ENCODE peak calls at places on chromosomes 11 and 22, in ten cellular contexts. X is cardiac muscle cell, I is left ventricle myocardium inferior, W is heart left ventricle, L is MM.1S, B is tibial nerve, Y is AG09309, P is colonic mucosa, Q is choroid plexus epithelial cell, T is hepatocyte. F is an unnamed sample.

GRCh38 chr11:93541884-93542752 is 1.1 kb downstream of the SMCO4 start:
- DNase-seq in X (peak), I (peak), W (peak), L (peak), B (no peak), Y (no peak), P (peak), Q (peak), T (peak), F (no peak)

GRCh38 chr11:120985718-120986569 is 38.0 kb upstream of the TBCEL start:
- DNase-seq in X (peak), I (peak), W (no peak), L (peak), B (no peak), Y (no peak), P (peak), Q (peak), T (peak), F (peak)

GRCh38 chr22:48943567-48944432 is 883.9 kb downstream of the BRD1 start:
- DNase-seq in X (peak), I (no peak), W (no peak), L (no peak), B (no peak), Y (no peak), P (peak), Q (no peak), T (peak), F (peak)

GRCh38 chr22:19480789-19481188 is 1.1 kb downstream of the CDC45 start:
- DNase-seq in X (no peak), I (no peak), W (no peak), L (no peak), B (no peak), Y (no peak), P (no peak), Q (no peak), T (no peak), F (no peak)

GRCh38 chr11:3021125-3021524 is 29.0 kb upstream of the NAP1L4 start:
- DNase-seq in X (peak), I (no peak), W (no peak), L (peak), B (no peak), Y (no peak), P (peak), Q (peak), T (peak), F (peak)

GRCh38 chr11:27933992-27934829 is 173.7 kb downstream of the KIF18A start:
- DNase-seq in X (no peak), I (no peak), W (no peak), L (no peak), B (no peak), Y (peak), P (no peak), Q (peak), T (peak), F (no peak)

GRCh38 chr22:50209893-50210292 is 9.1 kb downstream of the SELENOO start:
- DNase-seq in X (peak), I (peak), W (no peak), L (peak), B (no peak), Y (no peak), P (peak), Q (peak), T (peak), F (no peak)

GRCh38 chr22:44931077-44931540 is 78.7 kb downstream of the PHF21B start:
- DNase-seq in X (peak), I (peak), W (peak), L (no peak), B (no peak), Y (no peak), P (no peak), Q (peak), T (peak), F (no peak)

GRCh38 chr11:33742249-33742851 is 6.1 kb upstream of the CD59 start:
- DNase-seq in X (no peak), I (no peak), W (no peak), L (peak), B (no peak), Y (no peak), P (no peak), Q (peak), T (no peak), F (no peak)
- TF ChIP-seq CTCF in X (peak), I (peak), W (peak), L (peak), B (peak), Y (peak), P (peak), Q (peak), T (peak), F (peak)

DNA sequence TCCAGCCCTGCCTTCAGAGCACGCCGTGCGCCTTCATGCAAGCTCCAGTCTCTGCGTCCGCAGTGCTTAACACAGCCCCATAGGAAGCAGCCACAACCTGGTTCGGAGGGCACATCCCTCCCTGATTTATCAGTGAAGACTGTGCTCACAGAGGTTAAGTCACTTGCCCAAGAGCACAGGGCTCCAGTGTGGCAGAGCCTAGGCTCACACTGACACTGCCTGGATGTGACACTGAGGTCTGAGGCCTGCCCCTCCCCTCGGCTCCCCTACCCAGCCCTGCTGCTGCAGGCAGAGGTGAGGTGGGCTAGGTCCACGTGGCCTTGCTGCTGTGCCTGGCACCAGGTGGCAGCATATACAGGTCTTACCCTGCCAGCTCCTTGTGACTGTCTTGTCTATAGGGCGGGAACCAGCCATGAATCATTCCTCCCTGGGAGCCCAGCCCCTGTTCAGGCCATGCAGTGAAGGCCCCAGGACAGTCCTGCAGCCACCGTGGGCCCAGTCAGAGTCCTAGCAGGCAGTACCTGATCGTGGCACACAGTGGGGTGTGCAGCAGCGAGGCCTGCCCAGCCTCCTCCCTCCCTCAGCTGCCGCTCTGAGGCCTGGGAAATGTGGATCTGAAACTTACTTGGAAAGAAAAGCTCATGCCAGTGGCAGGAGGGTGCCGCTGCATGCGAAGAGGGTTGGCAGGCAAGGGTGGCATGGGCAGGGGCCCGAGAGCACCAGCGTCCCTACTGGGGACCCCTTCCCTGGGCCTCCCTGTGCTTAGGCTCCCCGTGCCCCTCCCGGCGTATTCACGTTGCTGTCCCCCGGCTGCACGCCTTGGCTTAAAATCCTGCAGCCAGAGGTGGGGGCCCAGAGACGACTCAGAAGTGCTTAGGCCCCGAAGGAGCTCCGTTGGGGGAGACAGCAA is 1.2 kb upstream of the CERK start:
- DNase-seq in X (no peak), I (no peak), W (peak), L (peak), B (no peak), Y (no peak), P (peak), Q (peak), T (peak), F (no peak)
- TF ChIP-seq CTCF in X (no peak), I (no peak), W (no peak), L (peak), B (peak), Y (peak), P (no peak), Q (peak), T (peak), F (no peak)

GRCh38 chr11:76419896-76420295 is 24.9 kb upstream of the EMSY start:
- DNase-seq in X (no peak), I (no peak), W (no peak), L (no peak), B (no peak), Y (no peak), P (no peak), Q (peak), T (no peak), F (no peak)
- TF ChIP-seq CTCF in X (peak), I (peak), W (peak), L (peak), B (no peak), Y (peak), P (peak), Q (peak), T (no peak), F (no peak)

GRCh38 chr11:15346907-15347306 is 232.2 kb downstream of the INSC start:
- DNase-seq in X (no peak), I (no peak), W (no peak), L (no peak), B (no peak), Y (no peak), P (no peak), Q (no peak), T (no peak), F (no peak)

GRCh38 chr11:15347969-15348734 is 233.4 kb downstream of the INSC start:
- DNase-seq in X (no peak), I (no peak), W (no peak), L (peak), B (no peak), Y (no peak), P (no peak), Q (no peak), T (no peak), F (no peak)

DNA sequence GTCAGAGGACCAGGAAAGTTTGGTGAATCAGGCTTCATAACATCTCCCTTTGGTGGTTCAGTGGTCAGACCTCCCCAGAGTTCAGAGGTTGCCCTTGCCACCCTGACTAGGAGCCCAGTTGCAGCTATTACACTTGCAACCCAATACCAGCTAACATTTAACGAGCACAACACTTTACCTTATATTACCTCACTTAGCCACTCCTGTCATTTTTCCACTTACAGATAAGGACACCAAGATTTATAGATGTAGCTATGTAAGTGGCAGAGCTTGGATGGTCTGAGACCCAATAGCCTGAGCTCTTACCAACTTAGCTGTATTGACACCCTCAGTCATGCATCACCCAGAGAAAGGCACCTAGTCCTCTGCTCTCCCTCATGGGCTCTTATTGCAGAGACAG is 234.7 kb downstream of the INSC start:
- DNase-seq in X (no peak), I (no peak), W (no peak), L (no peak), B (no peak), Y (no peak), P (no peak), Q (no peak), T (no peak), F (no peak)
- TF ChIP-seq CTCF in X (no peak), I (no peak), W (no peak), L (no peak), B (no peak), Y (no peak), P (no peak), Q (no peak), T (no peak), F (no peak)

DNA sequence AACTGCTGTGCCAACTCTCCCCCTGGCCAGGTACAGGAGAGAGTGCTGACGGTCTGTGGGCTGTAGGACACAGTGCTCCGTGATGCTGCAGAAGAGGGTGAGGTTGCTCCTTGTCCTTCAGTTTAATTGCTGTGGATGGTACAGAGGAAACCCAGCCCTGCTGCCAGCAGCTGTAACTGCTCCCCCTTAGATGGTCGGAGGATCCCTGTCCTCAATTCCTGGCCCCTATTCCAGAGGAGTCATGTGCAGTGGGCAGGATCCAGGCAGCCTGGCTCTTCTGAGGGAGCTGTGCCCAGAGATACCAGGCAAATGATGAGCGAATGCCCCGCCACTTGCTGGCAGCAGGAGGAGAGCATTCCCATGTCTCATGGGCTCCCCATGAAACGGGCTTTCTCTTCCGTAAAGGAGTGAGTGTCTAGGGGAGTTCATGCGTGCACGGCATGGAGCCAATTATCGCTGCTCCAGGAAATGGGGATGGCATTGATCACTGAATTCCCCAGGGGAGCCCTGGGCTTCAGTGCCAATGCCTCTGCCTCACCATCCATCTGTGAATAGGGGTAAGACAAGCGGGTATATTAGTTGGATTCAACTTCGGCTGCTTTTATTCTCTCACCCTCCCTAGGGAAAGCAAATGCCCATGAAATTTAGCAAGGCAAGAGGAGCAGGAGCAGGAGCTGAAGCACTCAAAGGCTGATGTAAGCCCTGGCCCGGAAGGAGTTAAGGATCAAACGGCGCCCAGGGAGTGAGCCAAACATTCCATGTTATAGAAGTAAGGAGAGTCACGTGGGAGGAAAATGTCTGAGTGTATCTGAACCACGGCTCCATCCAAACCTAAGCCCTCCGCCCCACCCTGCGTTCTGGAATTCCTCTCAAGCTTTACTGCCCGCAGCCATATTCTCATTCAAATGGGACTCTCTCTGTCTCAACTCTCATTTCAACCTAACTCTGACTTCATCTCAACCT is 51.0 kb upstream of the CSNK2A3 start:
- DNase-seq in X (no peak), I (peak), W (peak), L (no peak), B (no peak), Y (no peak), P (no peak), Q (peak), T (peak), F (no peak)
- TF ChIP-seq CTCF in X (no peak), I (no peak), W (no peak), L (no peak), B (no peak), Y (no peak), P (no peak), Q (no peak), T (no peak), F (no peak)

GRCh38 chr11:6022954-6023353 is 7.6 kb downstream of the OR56A1 start:
- DNase-seq in X (peak), I (no peak), W (no peak), L (peak), B (no peak), Y (peak), P (no peak), Q (peak), T (peak), F (no peak)
- TF ChIP-seq CTCF in X (peak), I (peak), W (peak), L (peak), B (peak), Y (peak), P (peak), Q (peak), T (peak), F (peak)

DNA sequence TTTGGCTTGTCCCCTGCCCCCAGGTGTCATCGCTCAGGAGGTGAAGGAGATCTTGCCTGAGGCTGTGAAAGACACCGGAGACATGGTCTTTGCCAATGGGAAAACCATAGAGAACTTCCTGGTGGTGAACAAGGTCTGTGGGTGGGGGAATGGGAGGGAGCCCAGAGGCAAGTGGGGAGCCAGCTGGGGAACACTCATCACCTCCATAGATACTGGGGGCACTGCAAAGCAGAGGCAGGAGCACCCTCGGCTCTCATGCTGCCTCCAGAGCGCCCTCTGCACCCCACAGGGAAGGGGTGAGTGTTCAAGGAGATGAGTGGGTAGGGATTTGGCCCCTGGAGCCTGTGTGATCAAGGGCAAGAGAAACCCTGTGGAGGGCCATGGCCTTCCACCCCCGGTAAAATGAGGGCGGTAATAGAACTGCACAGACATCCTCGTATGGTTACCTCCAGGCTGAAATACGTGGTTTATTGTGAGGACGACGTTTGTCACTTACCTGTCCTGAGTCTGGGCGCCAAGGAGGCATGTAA is 14.0 kb downstream of the TMEM258 start:
- DNase-seq in X (no peak), I (no peak), W (no peak), L (no peak), B (no peak), Y (no peak), P (no peak), Q (no peak), T (no peak), F (no peak)
- TF ChIP-seq CTCF in X (no peak), I (no peak), W (no peak), L (no peak), B (no peak), Y (no peak), P (no peak), Q (no peak), T (no peak), F (no peak)

DNA sequence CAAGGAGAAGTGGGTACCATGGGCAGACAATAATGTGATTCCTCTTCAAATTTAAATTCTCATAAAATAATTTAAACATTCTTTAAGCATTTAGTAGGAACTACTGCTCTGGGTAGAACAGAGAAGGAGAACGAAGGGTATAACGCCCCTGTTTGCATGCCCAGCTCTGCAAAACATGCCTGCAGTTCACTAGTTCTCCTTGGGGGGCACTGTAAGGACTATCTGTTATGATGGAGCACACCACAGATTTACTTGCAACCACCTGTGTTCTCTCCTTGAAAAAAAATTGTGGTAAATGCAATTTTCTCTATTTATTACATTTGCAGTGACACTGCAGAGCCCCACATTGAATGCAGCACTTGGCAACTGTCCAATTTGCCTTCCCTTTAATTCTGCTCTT is 100.3 kb downstream of the GUCY1A2 start:
- DNase-seq in X (peak), I (no peak), W (no peak), L (peak), B (no peak), Y (no peak), P (no peak), Q (peak), T (no peak), F (no peak)
- TF ChIP-seq CTCF in X (peak), I (peak), W (peak), L (peak), B (no peak), Y (peak), P (no peak), Q (peak), T (peak), F (peak)